ENCODE peak calls at places on chromosomes 16 and 17, in eight cellular contexts. One of them, this sample, is unnamed.

GRCh38 chr16:50367777-50368409 is 895 bp downstream of the BRD7 start:
- DNase-seq in heart left ventricle: no peak
- DNase-seq in C1 segment of cervical spinal cord: no peak
- DNase-seq in stimulated activated CD4-positive, alpha-beta T cell treated with anti-CD3 and anti-CD28 coated beads, Interleukin-4, amount 100 ng/mL, for 48 hours: peak
- DNase-seq in GM03348: no peak
- DNase-seq in fibroblast of pulmonary artery: no peak
- DNase-seq in smooth muscle cell of the brain vasculature: no peak
- DNase-seq in cardiac septum: no peak
- DNase-seq in this sample: no peak

GRCh38 chr17:82282239-82283207 is 9.0 kb upstream of the CSNK1D start:
- DNase-seq in stimulated activated CD4-positive, alpha-beta T cell treated with anti-CD3 and anti-CD28 coated beads, Interleukin-4, amount 100 ng/mL, for 48 hours: no peak
- DNase-seq in smooth muscle cell of the brain vasculature: no peak
- DNase-seq in C1 segment of cervical spinal cord: no peak
- DNase-seq in fibroblast of pulmonary artery: no peak
- DNase-seq in heart left ventricle: no peak
- DNase-seq in GM03348: no peak
- DNase-seq in cardiac septum: no peak
- DNase-seq in this sample: no peak

GRCh38 chr17:81440511-81441244 is 45.4 kb downstream of the BAHCC1 start:
- DNase-seq in smooth muscle cell of the brain vasculature: no peak
- DNase-seq in cardiac septum: no peak
- DNase-seq in stimulated activated CD4-positive, alpha-beta T cell treated with anti-CD3 and anti-CD28 coated beads, Interleukin-4, amount 100 ng/mL, for 48 hours: no peak
- DNase-seq in fibroblast of pulmonary artery: no peak
- DNase-seq in C1 segment of cervical spinal cord: no peak
- DNase-seq in heart left ventricle: no peak
- DNase-seq in GM03348: peak
- DNase-seq in this sample: no peak

GRCh38 chr17:47987240-47987835 is 16.4 kb downstream of the CDK5RAP3 start:
- DNase-seq in GM03348: peak
- DNase-seq in fibroblast of pulmonary artery: no peak
- DNase-seq in C1 segment of cervical spinal cord: no peak
- DNase-seq in smooth muscle cell of the brain vasculature: no peak
- DNase-seq in heart left ventricle: no peak
- DNase-seq in stimulated activated CD4-positive, alpha-beta T cell treated with anti-CD3 and anti-CD28 coated beads, Interleukin-4, amount 100 ng/mL, for 48 hours: no peak
- DNase-seq in cardiac septum: no peak
- DNase-seq in this sample: no peak

GRCh38 chr16:13254998-13255614 is 353.7 kb downstream of the SHISA9 start:
- DNase-seq in heart left ventricle: no peak
- DNase-seq in smooth muscle cell of the brain vasculature: no peak
- DNase-seq in GM03348: no peak
- DNase-seq in stimulated activated CD4-positive, alpha-beta T cell treated with anti-CD3 and anti-CD28 coated beads, Interleukin-4, amount 100 ng/mL, for 48 hours: no peak
- DNase-seq in cardiac septum: no peak
- DNase-seq in C1 segment of cervical spinal cord: no peak
- DNase-seq in fibroblast of pulmonary artery: no peak
- DNase-seq in this sample: no peak

GRCh38 chr17:74853669-74854068 is 6.0 kb downstream of the GRIN2C start:
- DNase-seq in C1 segment of cervical spinal cord: no peak
- DNase-seq in stimulated activated CD4-positive, alpha-beta T cell treated with anti-CD3 and anti-CD28 coated beads, Interleukin-4, amount 100 ng/mL, for 48 hours: no peak
- DNase-seq in cardiac septum: no peak
- DNase-seq in fibroblast of pulmonary artery: no peak
- DNase-seq in GM03348: no peak
- DNase-seq in smooth muscle cell of the brain vasculature: no peak
- DNase-seq in heart left ventricle: no peak
- DNase-seq in this sample: no peak

GRCh38 chr16:87411375-87412271 is 19.5 kb downstream of the MAP1LC3B start:
- DNase-seq in fibroblast of pulmonary artery: no peak
- DNase-seq in stimulated activated CD4-positive, alpha-beta T cell treated with anti-CD3 and anti-CD28 coated beads, Interleukin-4, amount 100 ng/mL, for 48 hours: no peak
- DNase-seq in heart left ventricle: no peak
- DNase-seq in cardiac septum: no peak
- DNase-seq in smooth muscle cell of the brain vasculature: no peak
- DNase-seq in GM03348: no peak
- DNase-seq in C1 segment of cervical spinal cord: no peak
- DNase-seq in this sample: no peak

GRCh38 chr17:47889734-47890529 is 6.1 kb upstream of the SP2 start:
- DNase-seq in GM03348: peak
- DNase-seq in fibroblast of pulmonary artery: peak
- DNase-seq in stimulated activated CD4-positive, alpha-beta T cell treated with anti-CD3 and anti-CD28 coated beads, Interleukin-4, amount 100 ng/mL, for 48 hours: peak
- DNase-seq in cardiac septum: peak
- DNase-seq in heart left ventricle: peak
- DNase-seq in C1 segment of cervical spinal cord: peak
- DNase-seq in smooth muscle cell of the brain vasculature: peak
- DNase-seq in this sample: peak

GRCh38 chr17:39677581-39678339 is 9.5 kb downstream of the PNMT start:
- DNase-seq in GM03348: no peak
- DNase-seq in fibroblast of pulmonary artery: no peak
- DNase-seq in heart left ventricle: peak
- DNase-seq in smooth muscle cell of the brain vasculature: no peak
- DNase-seq in stimulated activated CD4-positive, alpha-beta T cell treated with anti-CD3 and anti-CD28 coated beads, Interleukin-4, amount 100 ng/mL, for 48 hours: no peak
- DNase-seq in cardiac septum: no peak
- DNase-seq in C1 segment of cervical spinal cord: no peak
- DNase-seq in this sample: no peak

GRCh38 chr17:5552841-5553240 is 31.5 kb downstream of the NLRP1 start:
- DNase-seq in heart left ventricle: no peak
- DNase-seq in cardiac septum: no peak
- DNase-seq in stimulated activated CD4-positive, alpha-beta T cell treated with anti-CD3 and anti-CD28 coated beads, Interleukin-4, amount 100 ng/mL, for 48 hours: no peak
- DNase-seq in fibroblast of pulmonary artery: no peak
- DNase-seq in C1 segment of cervical spinal cord: no peak
- DNase-seq in GM03348: no peak
- DNase-seq in smooth muscle cell of the brain vasculature: no peak
- DNase-seq in this sample: no peak

GRCh38 chr17:49450735-49451134 is 36.1 kb upstream of the PHB1 start:
- DNase-seq in C1 segment of cervical spinal cord: no peak
- DNase-seq in fibroblast of pulmonary artery: no peak
- DNase-seq in smooth muscle cell of the brain vasculature: no peak
- DNase-seq in cardiac septum: no peak
- DNase-seq in heart left ventricle: no peak
- DNase-seq in stimulated activated CD4-positive, alpha-beta T cell treated with anti-CD3 and anti-CD28 coated beads, Interleukin-4, amount 100 ng/mL, for 48 hours: no peak
- DNase-seq in GM03348: peak
- DNase-seq in this sample: no peak

GRCh38 chr17:58382108-58382884 is 30.3 kb upstream of the SUPT4H1 start:
- DNase-seq in cardiac septum: no peak
- DNase-seq in smooth muscle cell of the brain vasculature: no peak
- DNase-seq in C1 segment of cervical spinal cord: no peak
- DNase-seq in stimulated activated CD4-positive, alpha-beta T cell treated with anti-CD3 and anti-CD28 coated beads, Interleukin-4, amount 100 ng/mL, for 48 hours: no peak
- DNase-seq in heart left ventricle: no peak
- DNase-seq in GM03348: no peak
- DNase-seq in fibroblast of pulmonary artery: no peak
- DNase-seq in this sample: no peak

GRCh38 chr17:77231076-77231871 is 90.5 kb downstream of the SEC14L1 start:
- DNase-seq in stimulated activated CD4-positive, alpha-beta T cell treated with anti-CD3 and anti-CD28 coated beads, Interleukin-4, amount 100 ng/mL, for 48 hours: no peak
- DNase-seq in heart left ventricle: no peak
- DNase-seq in cardiac septum: no peak
- DNase-seq in C1 segment of cervical spinal cord: no peak
- DNase-seq in smooth muscle cell of the brain vasculature: no peak
- DNase-seq in fibroblast of pulmonary artery: no peak
- DNase-seq in GM03348: no peak
- DNase-seq in this sample: no peak

GRCh38 chr16:19769239-19769638 is 51.2 kb downstream of the IQCK start:
- DNase-seq in stimulated activated CD4-positive, alpha-beta T cell treated with anti-CD3 and anti-CD28 coated beads, Interleukin-4, amount 100 ng/mL, for 48 hours: no peak
- DNase-seq in GM03348: no peak
- DNase-seq in fibroblast of pulmonary artery: no peak
- DNase-seq in C1 segment of cervical spinal cord: no peak
- DNase-seq in cardiac septum: no peak
- DNase-seq in heart left ventricle: no peak
- DNase-seq in smooth muscle cell of the brain vasculature: no peak
- DNase-seq in this sample: no peak

GRCh38 chr16:1481906-1482835 is 6.6 kb downstream of the PTX4 start:
- DNase-seq in smooth muscle cell of the brain vasculature: no peak
- DNase-seq in fibroblast of pulmonary artery: no peak
- DNase-seq in C1 segment of cervical spinal cord: no peak
- DNase-seq in heart left ventricle: no peak
- DNase-seq in cardiac septum: no peak
- DNase-seq in GM03348: no peak
- DNase-seq in stimulated activated CD4-positive, alpha-beta T cell treated with anti-CD3 and anti-CD28 coated beads, Interleukin-4, amount 100 ng/mL, for 48 hours: no peak
- DNase-seq in this sample: no peak

GRCh38 chr17:29747660-29748059 is 124.9 kb upstream of the CORO6 start:
- DNase-seq in C1 segment of cervical spinal cord: no peak
- DNase-seq in fibroblast of pulmonary artery: no peak
- DNase-seq in smooth muscle cell of the brain vasculature: no peak
- DNase-seq in heart left ventricle: no peak
- DNase-seq in GM03348: no peak
- DNase-seq in cardiac septum: no peak
- DNase-seq in stimulated activated CD4-positive, alpha-beta T cell treated with anti-CD3 and anti-CD28 coated beads, Interleukin-4, amount 100 ng/mL, for 48 hours: no peak
- DNase-seq in this sample: peak

GRCh38 chr16:11503566-11503965 is 83.2 kb downstream of the LITAF start:
- DNase-seq in smooth muscle cell of the brain vasculature: no peak
- DNase-seq in GM03348: no peak
- DNase-seq in C1 segment of cervical spinal cord: no peak
- DNase-seq in fibroblast of pulmonary artery: no peak
- DNase-seq in cardiac septum: no peak
- DNase-seq in heart left ventricle: no peak
- DNase-seq in stimulated activated CD4-positive, alpha-beta T cell treated with anti-CD3 and anti-CD28 coated beads, Interleukin-4, amount 100 ng/mL, for 48 hours: no peak
- DNase-seq in this sample: no peak

GRCh38 chr17:43986225-43986981 is 18.0 kb upstream of the NAGS start:
- DNase-seq in smooth muscle cell of the brain vasculature: no peak
- DNase-seq in heart left ventricle: no peak
- DNase-seq in fibroblast of pulmonary artery: no peak
- DNase-seq in stimulated activated CD4-positive, alpha-beta T cell treated with anti-CD3 and anti-CD28 coated beads, Interleukin-4, amount 100 ng/mL, for 48 hours: no peak
- DNase-seq in cardiac septum: no peak
- DNase-seq in GM03348: no peak
- DNase-seq in C1 segment of cervical spinal cord: no peak
- DNase-seq in this sample: no peak

GRCh38 chr17:60333628-60334031 is 58.3 kb downstream of the USP32 start:
- DNase-seq in GM03348: no peak
- DNase-seq in smooth muscle cell of the brain vasculature: no peak
- DNase-seq in fibroblast of pulmonary artery: no peak
- DNase-seq in heart left ventricle: no peak
- DNase-seq in stimulated activated CD4-positive, alpha-beta T cell treated with anti-CD3 and anti-CD28 coated beads, Interleukin-4, amount 100 ng/mL, for 48 hours: no peak
- DNase-seq in C1 segment of cervical spinal cord: no peak
- DNase-seq in cardiac septum: no peak
- DNase-seq in this sample: no peak

GRCh38 chr17:12024332-12024731 is 3.7 kb downstream of the MAP2K4 start:
- DNase-seq in GM03348: peak
- DNase-seq in fibroblast of pulmonary artery: peak
- DNase-seq in cardiac septum: no peak
- DNase-seq in stimulated activated CD4-positive, alpha-beta T cell treated with anti-CD3 and anti-CD28 coated beads, Interleukin-4, amount 100 ng/mL, for 48 hours: no peak
- DNase-seq in smooth muscle cell of the brain vasculature: no peak
- DNase-seq in C1 segment of cervical spinal cord: no peak
- DNase-seq in heart left ventricle: no peak
- DNase-seq in this sample: no peak

GRCh38 chr17:11990363-11990983 is 6.8 kb downstream of the ZNF18 start:
- DNase-seq in GM03348: no peak
- DNase-seq in C1 segment of cervical spinal cord: no peak
- DNase-seq in smooth muscle cell of the brain vasculature: no peak
- DNase-seq in cardiac septum: no peak
- DNase-seq in stimulated activated CD4-positive, alpha-beta T cell treated with anti-CD3 and anti-CD28 coated beads, Interleukin-4, amount 100 ng/mL, for 48 hours: no peak
- DNase-seq in fibroblast of pulmonary artery: no peak
- DNase-seq in heart left ventricle: no peak
- DNase-seq in this sample: no peak

GRCh38 chr16:83310816-83311215 is 497.0 kb upstream of the HSBP1 start:
- DNase-seq in cardiac septum: no peak
- DNase-seq in C1 segment of cervical spinal cord: no peak
- DNase-seq in fibroblast of pulmonary artery: peak
- DNase-seq in stimulated activated CD4-positive, alpha-beta T cell treated with anti-CD3 and anti-CD28 coated beads, Interleukin-4, amount 100 ng/mL, for 48 hours: no peak
- DNase-seq in smooth muscle cell of the brain vasculature: no peak
- DNase-seq in heart left ventricle: no peak
- DNase-seq in GM03348: no peak
- DNase-seq in this sample: no peak

GRCh38 chr16:74450236-74450635 is 29.0 kb upstream of the CLEC18B start:
- DNase-seq in GM03348: no peak
- DNase-seq in heart left ventricle: no peak
- DNase-seq in smooth muscle cell of the brain vasculature: no peak
- DNase-seq in cardiac septum: no peak
- DNase-seq in stimulated activated CD4-positive, alpha-beta T cell treated with anti-CD3 and anti-CD28 coated beads, Interleukin-4, amount 100 ng/mL, for 48 hours: no peak
- DNase-seq in fibroblast of pulmonary artery: no peak
- DNase-seq in C1 segment of cervical spinal cord: no peak
- DNase-seq in this sample: no peak

GRCh38 chr17:32755045-32755805 is 121.7 kb downstream of the MYO1D start:
- DNase-seq in fibroblast of pulmonary artery: peak
- DNase-seq in smooth muscle cell of the brain vasculature: peak
- DNase-seq in C1 segment of cervical spinal cord: no peak
- DNase-seq in GM03348: peak
- DNase-seq in stimulated activated CD4-positive, alpha-beta T cell treated with anti-CD3 and anti-CD28 coated beads, Interleukin-4, amount 100 ng/mL, for 48 hours: no peak
- DNase-seq in heart left ventricle: no peak
- DNase-seq in cardiac septum: no peak
- DNase-seq in this sample: peak

GRCh38 chr17:13596241-13596941 is 5.3 kb downstream of the HS3ST3A1 start:
- DNase-seq in stimulated activated CD4-positive, alpha-beta T cell treated with anti-CD3 and anti-CD28 coated beads, Interleukin-4, amount 100 ng/mL, for 48 hours: no peak
- DNase-seq in cardiac septum: no peak
- DNase-seq in fibroblast of pulmonary artery: no peak
- DNase-seq in GM03348: no peak
- DNase-seq in C1 segment of cervical spinal cord: no peak
- DNase-seq in heart left ventricle: no peak
- DNase-seq in smooth muscle cell of the brain vasculature: no peak
- DNase-seq in this sample: no peak

GRCh38 chr17:72572604-72573491 is 452.0 kb downstream of the SOX9 start:
- DNase-seq in cardiac septum: no peak
- DNase-seq in stimulated activated CD4-positive, alpha-beta T cell treated with anti-CD3 and anti-CD28 coated beads, Interleukin-4, amount 100 ng/mL, for 48 hours: no peak
- DNase-seq in GM03348: no peak
- DNase-seq in smooth muscle cell of the brain vasculature: no peak
- DNase-seq in fibroblast of pulmonary artery: no peak
- DNase-seq in heart left ventricle: no peak
- DNase-seq in C1 segment of cervical spinal cord: no peak
- DNase-seq in this sample: no peak

GRCh38 chr17:76643553-76644148 is at the start of gene ST6GALNAC1:
- DNase-seq in stimulated activated CD4-positive, alpha-beta T cell treated with anti-CD3 and anti-CD28 coated beads, Interleukin-4, amount 100 ng/mL, for 48 hours: no peak
- DNase-seq in GM03348: no peak
- DNase-seq in heart left ventricle: no peak
- DNase-seq in cardiac septum: no peak
- DNase-seq in C1 segment of cervical spinal cord: no peak
- DNase-seq in fibroblast of pulmonary artery: peak
- DNase-seq in smooth muscle cell of the brain vasculature: no peak
- DNase-seq in this sample: no peak

GRCh38 chr17:45824901-45825492 is 19.7 kb upstream of the SPPL2C start:
- DNase-seq in C1 segment of cervical spinal cord: no peak
- DNase-seq in cardiac septum: no peak
- DNase-seq in smooth muscle cell of the brain vasculature: no peak
- DNase-seq in heart left ventricle: no peak
- DNase-seq in fibroblast of pulmonary artery: no peak
- DNase-seq in GM03348: no peak
- DNase-seq in stimulated activated CD4-positive, alpha-beta T cell treated with anti-CD3 and anti-CD28 coated beads, Interleukin-4, amount 100 ng/mL, for 48 hours: no peak
- DNase-seq in this sample: no peak

GRCh38 chr17:48646183-48647102 is 20.3 kb upstream of the HOXB9 start:
- DNase-seq in smooth muscle cell of the brain vasculature: no peak
- DNase-seq in GM03348: peak
- DNase-seq in cardiac septum: no peak
- DNase-seq in C1 segment of cervical spinal cord: no peak
- DNase-seq in fibroblast of pulmonary artery: no peak
- DNase-seq in stimulated activated CD4-positive, alpha-beta T cell treated with anti-CD3 and anti-CD28 coated beads, Interleukin-4, amount 100 ng/mL, for 48 hours: no peak
- DNase-seq in heart left ventricle: no peak
- DNase-seq in this sample: no peak

GRCh38 chr16:48603647-48604376 is 6.2 kb downstream of the N4BP1 start:
- DNase-seq in smooth muscle cell of the brain vasculature: no peak
- DNase-seq in fibroblast of pulmonary artery: no peak
- DNase-seq in GM03348: no peak
- DNase-seq in C1 segment of cervical spinal cord: no peak
- DNase-seq in stimulated activated CD4-positive, alpha-beta T cell treated with anti-CD3 and anti-CD28 coated beads, Interleukin-4, amount 100 ng/mL, for 48 hours: no peak
- DNase-seq in cardiac septum: no peak
- DNase-seq in heart left ventricle: no peak
- DNase-seq in this sample: no peak

GRCh38 chr16:66169817-66170216 is 196.7 kb upstream of the CDH5 start:
- DNase-seq in stimulated activated CD4-positive, alpha-beta T cell treated with anti-CD3 and anti-CD28 coated beads, Interleukin-4, amount 100 ng/mL, for 48 hours: no peak
- DNase-seq in cardiac septum: no peak
- DNase-seq in fibroblast of pulmonary artery: no peak
- DNase-seq in heart left ventricle: no peak
- DNase-seq in GM03348: no peak
- DNase-seq in smooth muscle cell of the brain vasculature: no peak
- DNase-seq in C1 segment of cervical spinal cord: no peak
- DNase-seq in this sample: no peak

GRCh38 chr16:78918805-78919204 is 681.7 kb downstream of the MAF start:
- DNase-seq in stimulated activated CD4-positive, alpha-beta T cell treated with anti-CD3 and anti-CD28 coated beads, Interleukin-4, amount 100 ng/mL, for 48 hours: no peak
- DNase-seq in heart left ventricle: no peak
- DNase-seq in fibroblast of pulmonary artery: no peak
- DNase-seq in smooth muscle cell of the brain vasculature: no peak
- DNase-seq in cardiac septum: no peak
- DNase-seq in C1 segment of cervical spinal cord: no peak
- DNase-seq in GM03348: no peak
- DNase-seq in this sample: no peak

GRCh38 chr16:88282221-88283041 is 100.3 kb upstream of the ZNF469 start:
- DNase-seq in cardiac septum: no peak
- DNase-seq in stimulated activated CD4-positive, alpha-beta T cell treated with anti-CD3 and anti-CD28 coated beads, Interleukin-4, amount 100 ng/mL, for 48 hours: no peak
- DNase-seq in fibroblast of pulmonary artery: peak
- DNase-seq in smooth muscle cell of the brain vasculature: no peak
- DNase-seq in GM03348: peak
- DNase-seq in C1 segment of cervical spinal cord: no peak
- DNase-seq in heart left ventricle: peak
- DNase-seq in this sample: no peak

GRCh38 chr17:17408236-17408794 is 68.5 kb upstream of the MED9 start:
- DNase-seq in cardiac septum: no peak
- DNase-seq in stimulated activated CD4-positive, alpha-beta T cell treated with anti-CD3 and anti-CD28 coated beads, Interleukin-4, amount 100 ng/mL, for 48 hours: no peak
- DNase-seq in fibroblast of pulmonary artery: peak
- DNase-seq in smooth muscle cell of the brain vasculature: no peak
- DNase-seq in C1 segment of cervical spinal cord: no peak
- DNase-seq in heart left ventricle: no peak
- DNase-seq in GM03348: no peak
- DNase-seq in this sample: no peak